ENCODE peak calls at places on chromosomes 7 and 10, in five cellular contexts. R, L, E, I and K are unnamed samples.

GRCh38 chr10:6140141-6140841 is 51.5 kb downstream of the RBM17 start:
- DNase-seq in E (no peak), I (no peak), R (no peak), L (no peak), K (peak; percentile 31)

GRCh38 chr10:121531830-121532178 is 66.4 kb downstream of the FGFR2 start:
- DNase-seq in I (no peak), L (no peak), E (no peak), R (no peak), K (no peak)

GRCh38 chr7:561631-562393 is 42.2 kb upstream of the PDGFA start:
- DNase-seq in R (no peak), L (no peak), E (no peak), I (no peak), K (no peak)

GRCh38 chr7:92835140-92835850 is 1.1 kb downstream of the CDK6 start:
- DNase-seq in R (no peak), L (peak; percentile 81), I (peak; percentile 72), E (peak; percentile 81), K (peak; percentile 66)

GRCh38 chr7:98348726-98349474 is 52.0 kb downstream of the BAIAP2L1 start:
- DNase-seq in I (no peak), L (no peak), R (no peak), E (no peak), K (no peak)

GRCh38 chr7:96233528-96234154 is 88.3 kb downstream of the SLC25A13 start:
- DNase-seq in R (no peak), I (no peak), L (no peak), E (no peak), K (peak; percentile 74)

GRCh38 chr7:96321041-96321669 is 743 bp downstream of the SLC25A13 start:
- DNase-seq in I (peak; percentile 77), E (peak; percentile 89), R (no peak), L (peak; percentile 91), K (peak; percentile 87)

GRCh38 chr10:88689366-88689765 is 16.7 kb upstream of the LIPK start:
- DNase-seq in I (no peak), R (no peak), L (no peak), E (no peak), K (no peak)

GRCh38 chr7:137847418-137848050 is 760 bp upstream of the DGKI start:
- DNase-seq in E (peak; percentile 12), I (no peak), R (no peak), L (no peak), K (no peak)

GRCh38 chr10:17617031-17617911 is at the start of gene HACD1:
- DNase-seq in L (no peak), E (peak; percentile 65), I (peak; percentile 59), R (peak; percentile 50), K (peak; percentile 98)

GRCh38 chr10:79053481-79054202 is 15.1 kb upstream of the ZMIZ1 start:
- DNase-seq in E (no peak), L (no peak), R (no peak), I (no peak), K (no peak)

GRCh38 chr10:978826-979421 is 9.3 kb upstream of the GTPBP4 start:
- DNase-seq in E (no peak), L (no peak), R (no peak), I (no peak), K (no peak)

GRCh38 chr10:63204667-63205391 is 71.7 kb downstream of the NRBF2 start:
- DNase-seq in L (no peak), I (no peak), E (no peak), R (no peak), K (no peak)

GRCh38 chr10:103241262-103242011 is 4.2 kb upstream of the RPEL1 start:
- DNase-seq in I (peak; percentile 86), L (no peak), E (peak; percentile 52), R (no peak), K (no peak)

GRCh38 chr10:79230563-79231249 is 116.6 kb upstream of the PPIF start:
- DNase-seq in R (no peak), E (no peak), L (peak; percentile 58), I (no peak), K (no peak)

GRCh38 chr10:98365698-98366530 is 49.1 kb downstream of the PYROXD2 start:
- DNase-seq in L (no peak), R (no peak), E (no peak), I (no peak), K (no peak)

GRCh38 chr10:64733980-64734379 is 1212.8 kb downstream of the REEP3 start:
- DNase-seq in L (peak; percentile 85), R (no peak), I (peak; percentile 33), E (peak; percentile 69), K (peak; percentile 22)

GRCh38 chr7:121334875-121335648 is 6.3 kb downstream of the WNT16 start:
- DNase-seq in L (no peak), E (no peak), R (no peak), I (no peak), K (no peak)

GRCh38 chr7:7421850-7422249 is 113.8 kb downstream of the COL28A1 start:
- DNase-seq in R (no peak), I (no peak), L (no peak), E (no peak), K (no peak)

GRCh38 chr7:153034791-153035190 is 275.2 kb downstream of the ACTR3B start:
- DNase-seq in E (no peak), I (no peak), L (no peak), R (no peak), K (no peak)

GRCh38 chr7:1850976-1851571 is 181.0 kb downstream of the ELFN1 start:
- DNase-seq in R (no peak), L (no peak), I (no peak), E (no peak), K (no peak)

GRCh38 chr7:1850111-1850975 is 180.3 kb downstream of the ELFN1 start:
- DNase-seq in R (no peak), L (no peak), I (no peak), E (no peak), K (no peak)

GRCh38 chr7:1848911-1849311 is 178.8 kb downstream of the ELFN1 start:
- DNase-seq in R (no peak), L (no peak), E (no peak), I (no peak), K (no peak)

GRCh38 chr7:1848013-1848640 is 178.1 kb downstream of the ELFN1 start:
- DNase-seq in L (no peak), I (no peak), E (peak; percentile 20), R (no peak), K (no peak)

DNA sequence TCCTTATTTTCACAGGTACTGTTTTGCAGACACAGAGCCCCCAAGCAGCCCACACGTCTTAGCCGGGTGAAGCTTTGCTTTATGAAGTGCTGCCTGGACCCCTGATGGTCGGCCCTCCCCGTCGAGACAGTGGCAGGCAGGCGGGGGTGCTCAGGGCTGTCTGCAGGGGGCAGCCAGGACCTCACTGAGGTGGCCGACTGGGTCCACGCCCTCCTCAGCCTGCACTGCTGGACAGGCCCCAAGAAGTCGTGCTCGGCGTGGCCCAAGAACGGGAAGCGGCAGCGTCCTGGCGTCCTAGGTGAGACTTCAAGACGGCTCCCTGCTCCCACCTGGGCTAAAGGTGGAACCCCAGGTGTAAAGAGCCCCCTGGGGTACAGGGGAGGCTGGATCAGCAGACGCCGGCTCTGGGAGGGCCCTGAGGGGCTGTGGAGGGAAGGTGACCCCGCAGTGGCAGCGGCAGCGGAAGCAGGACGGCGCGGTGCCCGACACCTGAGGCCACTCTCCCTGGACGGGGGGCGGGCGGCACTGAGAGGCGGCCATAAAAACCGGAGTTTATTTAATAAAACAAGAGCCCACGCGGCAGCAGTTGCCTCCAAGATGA is 179.4 kb downstream of the ELFN1 start:
- DNase-seq in L (no peak), R (no peak), I (no peak), E (no peak), K (no peak)
- H3K9ac ChIP-seq in L (no peak overlapping the region), R (no peak overlapping the region), I (no peak overlapping the region), E (no peak overlapping the region), K (no peak overlapping the region)

DNA sequence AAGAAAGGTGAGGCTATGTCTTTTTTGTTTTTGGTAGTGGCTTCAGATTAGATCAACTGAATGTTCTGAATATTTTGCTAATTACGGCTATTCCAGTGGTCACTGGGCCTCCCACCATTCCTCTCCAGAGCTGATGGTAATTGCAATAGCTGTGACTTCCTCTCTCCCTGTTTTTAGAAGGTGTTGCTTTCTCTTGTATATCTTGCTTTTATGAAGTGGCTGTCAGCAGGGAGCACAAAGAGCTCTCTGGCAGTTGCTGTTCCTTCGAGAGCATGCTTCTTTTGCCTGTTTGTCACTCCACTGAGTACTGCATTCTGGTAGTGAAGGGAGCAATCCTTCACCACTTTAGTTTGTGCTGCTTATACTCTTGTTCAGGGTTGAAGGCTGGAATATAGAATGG is 133.3 kb downstream of the EXOC4 start:
- DNase-seq in I (no peak), E (no peak), L (no peak), R (peak; percentile 3), K (no peak)
- H3K9ac ChIP-seq in I (no peak overlapping the region), E (no peak overlapping the region), L (no peak overlapping the region), R (no peak overlapping the region), K (no peak overlapping the region)

GRCh38 chr10:132665946-132666732 is 119.8 kb downstream of the NKX6-2 start:
- DNase-seq in E (peak; percentile 96), R (no peak), L (no peak), I (no peak), K (no peak)

GRCh38 chr10:132667613-132668394 is 118.1 kb downstream of the NKX6-2 start:
- DNase-seq in R (no peak), L (no peak), I (no peak), E (peak; percentile 63), K (no peak)

GRCh38 chr10:132664883-132665282 is 121.1 kb downstream of the NKX6-2 start:
- DNase-seq in L (no peak), I (no peak), R (no peak), E (no peak), K (no peak)

GRCh38 chr10:132669208-132669861 is 116.6 kb downstream of the NKX6-2 start:
- DNase-seq in I (no peak), E (no peak), R (no peak), L (peak; percentile 56), K (no peak)

DNA sequence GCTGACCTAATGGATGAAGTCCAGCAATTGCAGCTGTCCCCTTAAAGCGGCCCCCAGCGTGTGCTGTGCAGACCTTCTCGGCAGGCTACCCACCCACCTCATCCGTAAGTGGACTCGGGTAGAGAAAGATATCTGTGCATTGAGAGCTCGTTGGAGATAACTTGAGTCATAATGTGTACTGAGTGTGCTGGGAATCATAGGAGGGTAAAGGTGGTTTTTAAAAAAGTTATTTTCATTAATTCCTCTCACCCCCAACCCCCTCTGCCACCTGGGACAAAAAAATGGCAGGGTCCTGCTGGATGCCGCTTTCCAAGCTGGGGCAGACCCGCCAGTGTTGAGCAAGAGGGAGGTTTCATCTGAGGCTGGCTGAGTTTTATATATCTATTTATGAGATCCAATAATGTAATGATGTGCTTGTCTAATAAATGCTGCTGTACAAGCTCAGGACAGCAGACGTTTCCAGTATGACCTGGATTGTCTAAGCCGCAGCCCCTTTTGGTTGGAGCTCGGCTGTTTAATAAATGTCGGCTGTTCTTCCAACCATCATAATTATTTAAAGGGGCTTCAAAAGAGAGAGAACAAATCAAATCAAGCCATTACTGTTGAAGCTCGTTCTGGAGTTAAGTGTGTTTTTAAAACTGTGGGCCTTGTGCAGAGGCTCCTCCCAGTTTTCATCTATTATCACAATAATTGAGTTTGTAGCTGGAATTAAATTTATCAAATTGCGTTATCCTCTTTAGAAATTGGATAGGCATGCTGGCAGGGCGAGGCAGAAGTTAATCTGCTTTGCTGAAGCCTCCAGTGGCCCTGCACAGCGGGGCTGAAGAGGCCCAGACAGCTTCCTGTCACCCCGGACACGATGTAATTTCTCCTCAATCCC is 119.0 kb downstream of the NKX6-2 start:
- DNase-seq in L (no peak), I (no peak), R (no peak), E (no peak), K (peak; percentile 87)
- H3K9ac ChIP-seq in L (no peak overlapping the region), I (no peak overlapping the region), R (no peak overlapping the region), E (peak overlapping the region; percentile 11), K (peak overlapping the region; percentile 1)

DNA sequence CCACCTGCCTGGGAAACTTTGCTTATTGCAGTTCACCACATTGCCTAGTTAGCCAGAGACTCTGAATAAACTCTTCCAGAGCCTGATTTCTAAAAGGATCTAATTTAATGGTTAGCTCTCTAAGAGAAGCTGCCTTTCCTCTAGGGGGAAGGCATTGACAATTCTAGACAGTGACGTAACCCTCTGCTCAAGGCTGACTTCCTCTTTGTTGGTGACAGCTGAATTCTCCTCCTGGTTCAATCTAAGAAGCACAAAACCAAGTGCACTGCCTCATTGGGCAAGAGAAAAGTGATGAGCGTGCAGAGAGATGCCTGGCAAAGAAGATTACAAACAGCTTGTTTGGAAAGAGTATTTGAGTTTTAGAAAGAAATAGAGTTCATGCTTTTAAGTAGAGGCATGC is 102.7 kb downstream of the MACC1 start:
- DNase-seq in L (peak; percentile 89), I (no peak), R (no peak), E (no peak), K (no peak)
- H3K9ac ChIP-seq in L (no peak overlapping the region), I (no peak overlapping the region), R (no peak overlapping the region), E (no peak overlapping the region), K (no peak overlapping the region)